ENCODE peak calls at places on chromosomes 13 and 19, in eight cellular contexts. Z is left ventricle myocardium inferior, G is astrocyte of the cerebellum, D is OCI-LY7, B is EL, A is left ventricle myocardium superior, T is brain microvascular endothelial cell, F is HTR-8/SVneo. M is an unnamed sample.

GRCh38 chr13:20028953-20029352 is 70.4 kb downstream of the ZMYM2 start:
- DNase-seq in B (no peak), G (no peak), T (no peak), F (no peak), D (no peak), Z (no peak), A (no peak), M (no peak)

GRCh38 chr19:12664406-12665280 is 1.9 kb downstream of the MAN2B1 start:
- DNase-seq in A (no peak), F (no peak), B (peak), T (no peak), D (peak), G (no peak), Z (no peak), M (no peak)

GRCh38 chr13:75038315-75038881 is 443.6 kb downstream of the TBC1D4 start:
- DNase-seq in F (no peak), A (no peak), B (no peak), T (no peak), D (no peak), G (no peak), Z (no peak), M (no peak)

GRCh38 chr19:43638214-43638990 is 1.2 kb downstream of the CADM4 start:
- DNase-seq in B (no peak), Z (no peak), D (no peak), F (no peak), A (no peak), T (no peak), G (no peak), M (no peak)

GRCh38 chr19:11092181-11092538 is 2.9 kb downstream of the LDLR start:
- DNase-seq in D (no peak), F (no peak), T (peak), Z (no peak), A (no peak), B (peak), G (no peak), M (no peak)

GRCh38 chr19:2575734-2576481 is 100.0 kb downstream of the GADD45B start:
- DNase-seq in Z (peak), F (no peak), G (peak), B (no peak), T (peak), D (no peak), A (peak), M (peak)

GRCh38 chr13:49044849-49045248 is 69.1 kb downstream of the FNDC3A start:
- DNase-seq in A (no peak), D (no peak), G (no peak), Z (no peak), F (no peak), B (no peak), T (no peak), M (no peak)

GRCh38 chr13:19817106-19817505 is 34.4 kb upstream of the PSPC1 start:
- DNase-seq in T (no peak), B (no peak), D (no peak), Z (no peak), A (no peak), G (no peak), F (no peak), M (no peak)

GRCh38 chr13:40611004-40611403 is 55.4 kb downstream of the FOXO1 start:
- DNase-seq in G (no peak), F (no peak), Z (no peak), A (no peak), T (no peak), B (no peak), D (no peak), M (no peak)

GRCh38 chr19:55618426-55618825 is 5.9 kb downstream of the ZNF784 start:
- DNase-seq in A (no peak), D (no peak), Z (no peak), T (no peak), G (no peak), B (no peak), F (no peak), M (no peak)

GRCh38 chr13:36817996-36818395 is 1.0 kb upstream of the RFXAP start:
- DNase-seq in B (no peak), G (no peak), A (no peak), T (no peak), F (no peak), Z (no peak), D (peak), M (no peak)

GRCh38 chr19:14408641-14409120 is 10.5 kb downstream of the DDX39A start:
- DNase-seq in F (no peak), B (no peak), D (no peak), G (no peak), A (no peak), Z (no peak), T (no peak), M (no peak)

GRCh38 chr13:46648166-46648607 is 95.2 kb downstream of the LRCH1 start:
- DNase-seq in F (no peak), G (no peak), B (peak), A (no peak), D (peak), T (no peak), Z (no peak), M (no peak)

GRCh38 chr13:32528358-32528757 is 10.2 kb downstream of the N4BP2L2 start:
- DNase-seq in Z (no peak), A (no peak), F (no peak), T (no peak), B (no peak), G (no peak), D (no peak), M (no peak)

GRCh38 chr19:7722231-7722651 is 9.7 kb downstream of the CLEC4G start:
- DNase-seq in Z (no peak), G (no peak), B (no peak), T (no peak), D (no peak), A (no peak), F (no peak), M (no peak)

GRCh38 chr13:113744197-113745000 is 14.6 kb upstream of the TMEM255B start:
- DNase-seq in F (no peak), A (no peak), D (no peak), T (no peak), Z (no peak), B (no peak), G (no peak), M (no peak)

GRCh38 chr13:101945435-101945834 is 456.4 kb downstream of the FGF14 start:
- DNase-seq in F (no peak), B (no peak), G (no peak), Z (no peak), A (no peak), D (no peak), T (no peak), M (no peak)

GRCh38 chr13:29396446-29396845 is 199.0 kb downstream of the SLC7A1 start:
- DNase-seq in Z (no peak), D (no peak), G (no peak), B (no peak), T (no peak), F (no peak), A (no peak), M (no peak)

M was measured in AG04450.